ENCODE peak calls at places on chromosomes 5 and 9, in seven cellular contexts. One of them, this sample, is unnamed.

GRCh38 chr9:83511051-83511450 is 27.1 kb downstream of the FRMD3 start:
- DNase-seq in esophagus muscularis mucosa: no peak
- DNase-seq in CD8-positive, alpha-beta T cell: no peak
- DNase-seq in caudate nucleus: no peak
- DNase-seq in adrenal gland: no peak
- DNase-seq in CD8-positive, alpha-beta memory T cell: no peak
- DNase-seq in HL-60: peak
- DNase-seq in this sample: no peak

GRCh38 chr9:134136117-134136996 is 475 bp downstream of the WDR5 start:
- DNase-seq in esophagus muscularis mucosa: no peak
- DNase-seq in CD8-positive, alpha-beta T cell: no peak
- DNase-seq in CD8-positive, alpha-beta memory T cell: no peak
- DNase-seq in adrenal gland: no peak
- DNase-seq in caudate nucleus: no peak
- DNase-seq in HL-60: no peak
- DNase-seq in this sample: peak

GRCh38 chr9:88184986-88185385 is 46.7 kb upstream of the SPATA31C2 start:
- DNase-seq in esophagus muscularis mucosa: peak
- DNase-seq in HL-60: no peak
- DNase-seq in adrenal gland: no peak
- DNase-seq in CD8-positive, alpha-beta T cell: no peak
- DNase-seq in caudate nucleus: no peak
- DNase-seq in CD8-positive, alpha-beta memory T cell: no peak
- DNase-seq in this sample: no peak

GRCh38 chr5:14743601-14744295 is 79.2 kb downstream of the OTULIN start:
- DNase-seq in HL-60: no peak
- DNase-seq in adrenal gland: no peak
- DNase-seq in caudate nucleus: no peak
- DNase-seq in CD8-positive, alpha-beta memory T cell: no peak
- DNase-seq in CD8-positive, alpha-beta T cell: no peak
- DNase-seq in esophagus muscularis mucosa: no peak
- DNase-seq in this sample: no peak

GRCh38 chr9:69317081-69317480 is 7.9 kb upstream of the ENTREP1 start:
- DNase-seq in adrenal gland: no peak
- DNase-seq in HL-60: no peak
- DNase-seq in CD8-positive, alpha-beta memory T cell: no peak
- DNase-seq in CD8-positive, alpha-beta T cell: no peak
- DNase-seq in esophagus muscularis mucosa: no peak
- DNase-seq in caudate nucleus: no peak
- DNase-seq in this sample: no peak

GRCh38 chr9:88538311-88539085 is 3.5 kb downstream of the NXNL2 start:
- DNase-seq in esophagus muscularis mucosa: no peak
- DNase-seq in adrenal gland: no peak
- DNase-seq in CD8-positive, alpha-beta T cell: no peak
- DNase-seq in caudate nucleus: no peak
- DNase-seq in CD8-positive, alpha-beta memory T cell: no peak
- DNase-seq in HL-60: no peak
- DNase-seq in this sample: no peak

GRCh38 chr5:178284095-178284675 is 51.6 kb upstream of the PHYKPL start:
- DNase-seq in esophagus muscularis mucosa: no peak
- DNase-seq in adrenal gland: no peak
- DNase-seq in HL-60: peak
- DNase-seq in CD8-positive, alpha-beta T cell: no peak
- DNase-seq in caudate nucleus: no peak
- DNase-seq in CD8-positive, alpha-beta memory T cell: no peak
- DNase-seq in this sample: peak

GRCh38 chr9:21506910-21507795 is 25.0 kb upstream of the IFNE start:
- DNase-seq in esophagus muscularis mucosa: no peak
- DNase-seq in caudate nucleus: no peak
- DNase-seq in HL-60: no peak
- DNase-seq in CD8-positive, alpha-beta memory T cell: no peak
- DNase-seq in CD8-positive, alpha-beta T cell: no peak
- DNase-seq in adrenal gland: no peak
- DNase-seq in this sample: no peak

GRCh38 chr5:104472811-104473210 is 910.2 kb upstream of the NUDT12 start:
- DNase-seq in caudate nucleus: no peak
- DNase-seq in esophagus muscularis mucosa: no peak
- DNase-seq in HL-60: no peak
- DNase-seq in adrenal gland: no peak
- DNase-seq in CD8-positive, alpha-beta T cell: no peak
- DNase-seq in CD8-positive, alpha-beta memory T cell: no peak
- DNase-seq in this sample: no peak

GRCh38 chr5:131209506-131210191 is 38.9 kb downstream of the LYRM7 start:
- DNase-seq in CD8-positive, alpha-beta memory T cell: peak
- DNase-seq in caudate nucleus: no peak
- DNase-seq in HL-60: peak
- DNase-seq in esophagus muscularis mucosa: no peak
- DNase-seq in CD8-positive, alpha-beta T cell: peak
- DNase-seq in adrenal gland: no peak
- DNase-seq in this sample: no peak

GRCh38 chr5:5069851-5070250 is 70.3 kb upstream of the ADAMTS16 start:
- DNase-seq in caudate nucleus: no peak
- DNase-seq in esophagus muscularis mucosa: peak
- DNase-seq in CD8-positive, alpha-beta memory T cell: no peak
- DNase-seq in HL-60: no peak
- DNase-seq in adrenal gland: no peak
- DNase-seq in CD8-positive, alpha-beta T cell: no peak
- DNase-seq in this sample: no peak

GRCh38 chr9:26077860-26078259 is 399.6 kb upstream of the TUSC1 start:
- DNase-seq in CD8-positive, alpha-beta memory T cell: no peak
- DNase-seq in caudate nucleus: no peak
- DNase-seq in adrenal gland: no peak
- DNase-seq in esophagus muscularis mucosa: no peak
- DNase-seq in HL-60: no peak
- DNase-seq in CD8-positive, alpha-beta T cell: no peak
- DNase-seq in this sample: no peak

DNA sequence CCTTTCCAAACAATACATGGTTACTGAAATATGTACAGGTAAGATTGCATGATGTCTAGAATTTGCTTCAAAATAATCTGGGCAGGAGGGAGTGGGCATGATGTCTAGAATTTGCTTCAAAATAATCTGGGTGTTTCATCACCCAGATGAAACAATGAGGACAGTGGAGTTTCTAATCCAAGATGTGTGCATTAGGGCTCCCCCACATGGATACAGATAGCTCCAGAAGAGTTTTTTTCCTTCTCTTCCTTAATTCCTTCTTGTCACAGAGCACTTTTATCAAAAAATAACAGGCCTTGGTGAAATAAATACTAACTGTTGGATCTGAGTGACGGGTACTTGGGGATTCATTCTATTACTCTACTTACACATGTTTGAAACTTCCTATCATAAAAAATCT is 14.9 kb downstream of the ATOX1 start:
- DNase-seq in CD8-positive, alpha-beta T cell: no peak
- DNase-seq in adrenal gland: no peak
- DNase-seq in CD8-positive, alpha-beta memory T cell: no peak
- DNase-seq in caudate nucleus: no peak
- DNase-seq in HL-60: no peak
- DNase-seq in esophagus muscularis mucosa: no peak
- DNase-seq in this sample: no peak
- H3K27ac ChIP-seq in CD8-positive, alpha-beta T cell: no peak
- H3K27ac ChIP-seq in adrenal gland: no peak
- H3K27ac ChIP-seq in CD8-positive, alpha-beta memory T cell: no peak
- H3K27ac ChIP-seq in caudate nucleus: peak
- H3K27ac ChIP-seq in HL-60: no peak
- H3K27ac ChIP-seq in esophagus muscularis mucosa: no peak
- H3K27ac ChIP-seq in this sample: no peak

GRCh38 chr5:88883566-88884434 is 816 bp upstream of the MEF2C start:
- DNase-seq in esophagus muscularis mucosa: peak
- DNase-seq in CD8-positive, alpha-beta memory T cell: no peak
- DNase-seq in HL-60: no peak
- DNase-seq in caudate nucleus: peak
- DNase-seq in CD8-positive, alpha-beta T cell: no peak
- DNase-seq in adrenal gland: peak
- DNase-seq in this sample: peak

GRCh38 chr5:88881566-88881965 is 1.4 kb downstream of the MEF2C start:
- DNase-seq in adrenal gland: peak
- DNase-seq in HL-60: no peak
- DNase-seq in caudate nucleus: no peak
- DNase-seq in esophagus muscularis mucosa: no peak
- DNase-seq in CD8-positive, alpha-beta T cell: no peak
- DNase-seq in CD8-positive, alpha-beta memory T cell: no peak
- DNase-seq in this sample: peak

GRCh38 chr5:88883059-88883565 is at the start of gene MEF2C:
- DNase-seq in adrenal gland: peak
- DNase-seq in HL-60: no peak
- DNase-seq in CD8-positive, alpha-beta T cell: no peak
- DNase-seq in esophagus muscularis mucosa: no peak
- DNase-seq in CD8-positive, alpha-beta memory T cell: no peak
- DNase-seq in caudate nucleus: peak
- DNase-seq in this sample: peak

GRCh38 chr5:88884435-88884877 is 1.5 kb upstream of the MEF2C start:
- DNase-seq in CD8-positive, alpha-beta memory T cell: no peak
- DNase-seq in adrenal gland: no peak
- DNase-seq in esophagus muscularis mucosa: no peak
- DNase-seq in CD8-positive, alpha-beta T cell: no peak
- DNase-seq in caudate nucleus: no peak
- DNase-seq in HL-60: no peak
- DNase-seq in this sample: peak

GRCh38 chr5:88882321-88883038 is 504 bp downstream of the MEF2C start:
- DNase-seq in HL-60: no peak
- DNase-seq in adrenal gland: no peak
- DNase-seq in CD8-positive, alpha-beta memory T cell: no peak
- DNase-seq in caudate nucleus: no peak
- DNase-seq in CD8-positive, alpha-beta T cell: no peak
- DNase-seq in esophagus muscularis mucosa: no peak
- DNase-seq in this sample: peak
- H3K27ac ChIP-seq in HL-60: no peak
- H3K27ac ChIP-seq in adrenal gland: peak
- H3K27ac ChIP-seq in CD8-positive, alpha-beta memory T cell: peak
- H3K27ac ChIP-seq in caudate nucleus: peak
- H3K27ac ChIP-seq in CD8-positive, alpha-beta T cell: no peak
- H3K27ac ChIP-seq in esophagus muscularis mucosa: peak
- H3K27ac ChIP-seq in this sample: peak

DNA sequence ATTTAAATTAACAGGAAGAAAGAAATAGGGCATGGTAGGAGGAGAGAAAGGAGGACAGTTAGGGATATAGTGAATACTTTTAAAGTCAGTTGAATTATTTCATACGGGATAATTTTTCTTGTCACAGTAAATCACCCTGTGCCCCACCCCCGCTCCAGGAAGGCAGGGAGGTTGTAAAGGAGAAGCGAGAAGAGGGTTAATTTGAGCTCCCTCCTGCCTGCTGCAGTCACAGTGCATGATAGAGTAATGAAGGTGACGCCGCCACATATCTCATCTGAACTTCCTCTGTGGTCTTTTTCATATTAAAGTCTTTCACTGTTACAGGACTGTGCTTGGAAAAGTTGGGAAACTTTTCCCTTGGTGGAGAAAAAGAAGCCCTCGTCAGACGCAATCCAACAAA is 896 bp upstream of the PCSK5 start:
- DNase-seq in CD8-positive, alpha-beta memory T cell: no peak
- DNase-seq in esophagus muscularis mucosa: no peak
- DNase-seq in HL-60: no peak
- DNase-seq in CD8-positive, alpha-beta T cell: no peak
- DNase-seq in caudate nucleus: no peak
- DNase-seq in adrenal gland: peak
- DNase-seq in this sample: no peak
- H3K27ac ChIP-seq in CD8-positive, alpha-beta memory T cell: no peak
- H3K27ac ChIP-seq in esophagus muscularis mucosa: peak
- H3K27ac ChIP-seq in HL-60: no peak
- H3K27ac ChIP-seq in CD8-positive, alpha-beta T cell: peak
- H3K27ac ChIP-seq in caudate nucleus: peak
- H3K27ac ChIP-seq in adrenal gland: peak
- H3K27ac ChIP-seq in this sample: no peak

GRCh38 chr9:105447386-105447813 is 434 bp upstream of the FSD1L start:
- DNase-seq in CD8-positive, alpha-beta memory T cell: no peak
- DNase-seq in caudate nucleus: no peak
- DNase-seq in adrenal gland: no peak
- DNase-seq in esophagus muscularis mucosa: no peak
- DNase-seq in HL-60: no peak
- DNase-seq in CD8-positive, alpha-beta T cell: no peak
- DNase-seq in this sample: no peak

GRCh38 chr9:105449081-105449480 is 1.2 kb downstream of the FSD1L start:
- DNase-seq in adrenal gland: no peak
- DNase-seq in CD8-positive, alpha-beta T cell: no peak
- DNase-seq in esophagus muscularis mucosa: no peak
- DNase-seq in HL-60: no peak
- DNase-seq in caudate nucleus: no peak
- DNase-seq in CD8-positive, alpha-beta memory T cell: no peak
- DNase-seq in this sample: no peak

GRCh38 chr9:105445203-105445881 is 2.5 kb upstream of the FSD1L start:
- DNase-seq in HL-60: no peak
- DNase-seq in caudate nucleus: no peak
- DNase-seq in esophagus muscularis mucosa: no peak
- DNase-seq in adrenal gland: no peak
- DNase-seq in CD8-positive, alpha-beta memory T cell: no peak
- DNase-seq in CD8-positive, alpha-beta T cell: no peak
- DNase-seq in this sample: no peak

GRCh38 chr9:105444130-105444529 is 3.7 kb upstream of the FSD1L start:
- DNase-seq in adrenal gland: no peak
- DNase-seq in caudate nucleus: no peak
- DNase-seq in CD8-positive, alpha-beta memory T cell: no peak
- DNase-seq in esophagus muscularis mucosa: no peak
- DNase-seq in CD8-positive, alpha-beta T cell: no peak
- DNase-seq in HL-60: no peak
- DNase-seq in this sample: no peak

GRCh38 chr9:105447814-105448812 is at the start of gene FSD1L:
- DNase-seq in HL-60: peak
- DNase-seq in adrenal gland: peak
- DNase-seq in CD8-positive, alpha-beta memory T cell: peak
- DNase-seq in caudate nucleus: peak
- DNase-seq in CD8-positive, alpha-beta T cell: peak
- DNase-seq in esophagus muscularis mucosa: peak
- DNase-seq in this sample: peak
- H3K27ac ChIP-seq in HL-60: peak
- H3K27ac ChIP-seq in adrenal gland: peak
- H3K27ac ChIP-seq in CD8-positive, alpha-beta memory T cell: peak
- H3K27ac ChIP-seq in caudate nucleus: peak
- H3K27ac ChIP-seq in CD8-positive, alpha-beta T cell: no peak
- H3K27ac ChIP-seq in esophagus muscularis mucosa: peak
- H3K27ac ChIP-seq in this sample: no peak

DNA sequence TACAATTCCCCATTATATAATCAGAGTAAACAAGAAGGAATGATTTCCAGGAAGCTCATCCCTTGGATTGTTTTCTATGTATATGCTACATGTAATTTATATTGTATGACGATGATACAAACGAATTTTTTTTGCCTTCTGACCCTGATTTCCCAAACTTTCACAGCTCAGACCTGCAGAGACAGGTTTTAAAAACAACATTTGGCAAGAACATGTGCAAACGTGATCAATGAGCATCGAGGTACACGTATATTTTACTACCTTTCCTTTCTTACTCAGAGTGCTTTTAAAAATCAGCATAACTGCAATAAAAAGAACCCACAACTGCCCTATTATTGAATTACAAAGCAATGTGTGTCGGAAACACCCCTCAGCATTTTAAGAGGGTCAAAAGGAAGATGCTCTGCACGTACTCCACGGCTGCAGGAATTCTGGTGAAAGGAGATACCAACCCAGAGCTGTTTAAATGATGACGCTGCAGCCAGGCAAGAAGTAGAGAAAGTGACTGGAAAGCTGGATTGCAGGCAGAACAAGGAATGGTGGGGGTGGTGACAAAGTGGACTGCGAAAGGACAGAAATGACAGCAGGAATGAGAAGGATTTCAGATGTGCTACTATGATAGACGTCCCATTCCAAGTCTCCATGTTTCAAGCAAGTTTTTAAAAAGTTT is 533.5 kb downstream of the RAB3C start:
- DNase-seq in adrenal gland: no peak
- DNase-seq in CD8-positive, alpha-beta memory T cell: no peak
- DNase-seq in CD8-positive, alpha-beta T cell: no peak
- DNase-seq in caudate nucleus: no peak
- DNase-seq in HL-60: no peak
- DNase-seq in esophagus muscularis mucosa: no peak
- DNase-seq in this sample: no peak
- H3K27ac ChIP-seq in adrenal gland: no peak
- H3K27ac ChIP-seq in CD8-positive, alpha-beta memory T cell: no peak
- H3K27ac ChIP-seq in CD8-positive, alpha-beta T cell: no peak
- H3K27ac ChIP-seq in caudate nucleus: no peak
- H3K27ac ChIP-seq in HL-60: no peak
- H3K27ac ChIP-seq in esophagus muscularis mucosa: no peak
- H3K27ac ChIP-seq in this sample: no peak

GRCh38 chr5:150765019-150765788 is 6.4 kb upstream of the DCTN4 start:
- DNase-seq in CD8-positive, alpha-beta T cell: no peak
- DNase-seq in CD8-positive, alpha-beta memory T cell: no peak
- DNase-seq in esophagus muscularis mucosa: no peak
- DNase-seq in adrenal gland: no peak
- DNase-seq in caudate nucleus: no peak
- DNase-seq in HL-60: no peak
- DNase-seq in this sample: no peak
- H3K27ac ChIP-seq in CD8-positive, alpha-beta T cell: no peak
- H3K27ac ChIP-seq in CD8-positive, alpha-beta memory T cell: no peak
- H3K27ac ChIP-seq in esophagus muscularis mucosa: peak
- H3K27ac ChIP-seq in adrenal gland: peak
- H3K27ac ChIP-seq in caudate nucleus: no peak
- H3K27ac ChIP-seq in HL-60: peak
- H3K27ac ChIP-seq in this sample: no peak